ENCODE peak calls at places on chromosomes 16 and 17, in seven cellular contexts. J is K562, W is H1, F is HCT116, O is GM12878, Q is SK-N-SH, A is HepG2. V is an unnamed sample.

GRCh38 chr17:20116683-20117309 is 107.6 kb downstream of the SPECC1 start:
- DNase-seq in Q (peak; percentile 66), F (peak; percentile 53), J (peak; percentile 29), W (no peak), O (no peak), A (peak; percentile 49), V (peak; percentile 83)

GRCh38 chr17:13594310-13594709 is 7.4 kb downstream of the HS3ST3A1 start:
- DNase-seq in Q (peak; percentile 47), J (no peak), F (no peak), A (no peak), O (no peak), W (no peak), V (no peak)

GRCh38 chr17:29615492-29616299 is 7.0 kb downstream of the CORO6 start:
- DNase-seq in J (peak; percentile 98), O (no peak), A (peak; percentile 72), F (no peak), W (no peak), Q (peak; percentile 61), V (peak; percentile 91)

GRCh38 chr17:79048826-79049755 is 25.1 kb downstream of the C1QTNF1 start:
- DNase-seq in J (no peak), A (no peak), O (no peak), Q (no peak), W (no peak), F (no peak), V (no peak)

GRCh38 chr16:15660203-15660601 is 10.2 kb downstream of the NDE1 start:
- DNase-seq in O (no peak), W (no peak), J (no peak), A (peak; percentile 50), F (no peak), Q (no peak), V (no peak)

GRCh38 chr17:32323784-32324590 is 18.0 kb downstream of the C17orf75 start:
- DNase-seq in W (no peak), A (no peak), F (no peak), J (no peak), Q (peak; percentile 50), O (no peak), V (no peak)

GRCh38 chr16:68074850-68075249 is 10.3 kb upstream of the NFATC3 start:
- DNase-seq in A (no peak), W (no peak), Q (no peak), O (peak; percentile 95), F (no peak), J (no peak), V (no peak)

GRCh38 chr17:3914319-3914685 is 2.0 kb downstream of the P2RX1 start:
- DNase-seq in F (no peak), O (peak; percentile 49), A (no peak), J (no peak), Q (no peak), W (no peak), V (no peak)

GRCh38 chr17:72373910-72374741 is 253.3 kb downstream of the SOX9 start:
- DNase-seq in A (no peak), F (no peak), Q (peak; percentile 65), J (no peak), W (no peak), O (no peak), V (no peak)

GRCh38 chr17:82913304-82914043 is 73.7 kb upstream of the ZNF750 start:
- DNase-seq in W (no peak), Q (peak; percentile 79), A (peak; percentile 42), O (no peak), F (no peak), J (no peak), V (peak; percentile 77)

GRCh38 chr17:80498242-80498919 is 22.0 kb upstream of the NPTX1 start:
- DNase-seq in Q (no peak), F (no peak), A (peak; percentile 76), J (no peak), O (no peak), W (no peak), V (no peak)

GRCh38 chr17:7328840-7329359 is at the start of gene NEURL4:
- DNase-seq in O (no peak), J (no peak), W (no peak), A (no peak), F (no peak), Q (no peak), V (no peak)

GRCh38 chr16:78953526-78953925 is 647.0 kb downstream of the MAF start:
- DNase-seq in O (no peak), A (no peak), Q (no peak), W (no peak), J (no peak), F (no peak), V (no peak)

GRCh38 chr16:11627822-11628457 is 40.3 kb upstream of the SNN start:
- DNase-seq in A (no peak), Q (no peak), O (no peak), W (no peak), J (peak; percentile 25), F (peak; percentile 63), V (no peak)

GRCh38 chr17:44672479-44673093 is 16.3 kb downstream of the MEIOC start:
- DNase-seq in W (no peak), O (no peak), A (peak; percentile 27), J (peak; percentile 21), Q (peak; percentile 34), F (peak; percentile 18), V (peak; percentile 52)

GRCh38 chr16:88798772-88799455 is 4.7 kb upstream of the CDT1 start:
- DNase-seq in F (no peak), W (no peak), Q (no peak), J (peak; percentile 15), O (no peak), A (no peak), V (no peak)

GRCh38 chr16:85458952-85459351 is 154.2 kb upstream of the GSE1 start:
- DNase-seq in F (no peak), A (no peak), O (no peak), Q (peak; percentile 67), W (no peak), J (no peak), V (peak; percentile 93)

GRCh38 chr16:852451-853185 is 52.1 kb upstream of the GNG13 start:
- DNase-seq in F (no peak), O (no peak), A (no peak), J (no peak), Q (no peak), W (no peak), V (no peak)

GRCh38 chr16:84845496-84846002 is 25.8 kb downstream of the CRISPLD2 start:
- DNase-seq in F (no peak), O (no peak), J (no peak), Q (peak; percentile 34), W (no peak), A (no peak), V (no peak)

GRCh38 chr16:10069374-10069773 is 112.9 kb downstream of the GRIN2A start:
- DNase-seq in O (no peak), W (no peak), J (no peak), A (no peak), Q (no peak), F (no peak), V (no peak)

GRCh38 chr17:42183741-42184711 is 1.2 kb downstream of the HCRT start:
- DNase-seq in Q (peak; percentile 94), A (peak; percentile 70), J (peak; percentile 97), O (peak; percentile 23), W (no peak), F (peak; percentile 26), V (peak; percentile 53)

GRCh38 chr16:5045499-5046115 is 11.9 kb upstream of the NAGPA start:
- DNase-seq in W (no peak), Q (no peak), A (no peak), J (no peak), F (no peak), O (no peak), V (no peak)

GRCh38 chr17:28370035-28370743 is at the start of gene VTN:
- DNase-seq in O (no peak), Q (peak; percentile 78), A (peak; percentile 98), W (no peak), F (no peak), J (peak; percentile 64), V (no peak)
- TF ChIP-seq JUND in O (no peak), Q (no peak), A (peak; percentile 55), W (no peak), F (no peak), J (peak; percentile 51), V (no peak)

DNA sequence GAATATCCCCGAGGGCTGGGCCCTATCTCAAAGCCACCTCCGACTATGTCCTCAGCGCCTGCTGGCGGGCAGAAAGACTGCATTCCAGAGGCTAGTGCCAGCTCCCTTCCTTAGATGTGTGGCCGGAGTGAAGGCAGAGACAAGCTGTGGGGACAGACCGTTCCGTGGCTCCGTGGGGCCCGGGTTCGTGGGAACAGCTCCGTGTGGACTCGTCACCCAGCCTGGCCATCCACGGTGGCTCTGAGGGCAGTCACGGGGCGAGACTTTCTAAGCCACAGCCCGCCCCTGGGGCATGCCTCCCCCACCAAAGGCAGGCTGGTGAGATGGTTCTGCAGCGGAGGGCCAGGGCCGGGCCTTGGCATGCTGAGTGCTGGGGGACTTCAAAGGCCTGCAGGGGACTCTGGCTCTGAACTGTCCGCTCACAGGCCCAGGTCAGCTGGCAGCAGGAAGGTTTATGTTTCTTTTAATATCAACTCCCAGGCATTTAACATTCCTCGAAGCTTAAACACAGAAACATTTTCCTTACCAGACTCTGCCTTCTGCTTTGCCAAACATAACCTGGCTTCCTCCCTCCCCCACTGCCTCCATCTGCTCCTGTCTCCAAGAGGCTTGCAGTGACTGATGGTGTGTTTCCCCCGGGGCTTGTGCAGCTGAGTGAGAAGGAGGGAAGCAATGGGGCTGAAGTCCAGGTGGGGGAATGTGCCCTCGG is 50.4 kb downstream of the TIMM22 start:
- DNase-seq in Q (no peak), J (no peak), W (no peak), A (no peak), F (no peak), O (no peak), V (no peak)
- TF ChIP-seq JUND in Q (no peak), J (no peak), W (no peak), A (no peak), F (no peak), O (no peak), V (no peak)

DNA sequence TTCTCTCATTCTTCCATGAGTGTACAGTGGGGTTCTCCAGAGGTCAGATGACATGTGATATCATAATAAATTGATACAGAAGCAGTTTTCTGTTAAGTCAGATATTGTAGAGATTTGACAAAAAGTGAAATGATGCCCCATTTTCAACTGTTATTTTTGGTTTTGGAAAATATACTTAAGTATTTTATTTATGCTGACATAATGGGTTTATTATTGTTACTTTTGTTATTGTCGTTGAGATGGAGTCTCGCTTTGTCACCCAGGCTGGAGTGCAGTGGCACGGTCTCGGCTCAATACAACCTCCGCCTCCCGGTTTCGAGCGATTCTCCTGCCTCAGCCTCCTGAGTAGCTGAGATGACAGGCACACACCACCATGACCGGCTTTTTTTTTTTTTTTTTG is 94.4 kb downstream of the DNAH9 start:
- DNase-seq in Q (no peak), O (no peak), F (no peak), W (no peak), A (no peak), J (no peak), V (no peak)
- TF ChIP-seq JUND in Q (no peak), O (no peak), F (no peak), W (no peak), A (no peak), J (no peak), V (no peak)

GRCh38 chr16:51328708-51329107 is 177.6 kb upstream of the SALL1 start:
- DNase-seq in A (no peak), O (no peak), J (no peak), W (no peak), F (no peak), Q (no peak), V (no peak)

GRCh38 chr16:51321251-51321650 is 170.2 kb upstream of the SALL1 start:
- DNase-seq in F (no peak), A (no peak), O (no peak), J (no peak), Q (no peak), W (no peak), V (no peak)

GRCh38 chr16:51327001-51327400 is 175.9 kb upstream of the SALL1 start:
- DNase-seq in W (no peak), J (no peak), A (no peak), Q (no peak), F (no peak), O (no peak), V (no peak)

GRCh38 chr16:51326131-51326856 is 175.2 kb upstream of the SALL1 start:
- DNase-seq in W (no peak), J (no peak), F (no peak), O (no peak), Q (no peak), A (no peak), V (no peak)
- TF ChIP-seq JUND in W (no peak), J (peak; percentile 75), F (no peak), O (no peak), Q (no peak), A (no peak), V (no peak)

V was measured in T47D.